ENCODE peak calls at places on chromosomes 2 and 18, in eight cellular contexts. E is effector memory CD8-positive, alpha-beta T cell; D is omental fat pad; I is substantia nigra; U is A549; J is fibroblast of villous mesenchyme; X is tibial artery; M is choroid plexus epithelial cell. C is an unnamed sample.
A peak's percentile ranks its signal among the peaks of the same experiment; 100 is the strongest.

GRCh38 chr2:223469270-223470057 is 132.7 kb downstream of the SCG2 start:
- DNase-seq in X (peak; percentile 90), I (no peak), E (no peak), D (no peak), J (peak; percentile 92), U (peak; percentile 54), M (peak; percentile 98), C (no peak)

GRCh38 chr2:183232161-183232865 is 108.1 kb downstream of the NUP35 start:
- DNase-seq in D (no peak), X (no peak), E (no peak), U (no peak), I (no peak), J (peak; percentile 67), M (peak; percentile 12), C (no peak)

GRCh38 chr2:172252154-172252553 is 149.5 kb upstream of the DLX2 start:
- DNase-seq in E (no peak), I (no peak), M (no peak), X (no peak), U (no peak), J (peak; percentile 30), D (no peak), C (peak; percentile 94)

GRCh38 chr18:62999392-62999791 is 284.1 kb downstream of the PHLPP1 start:
- DNase-seq in D (no peak), M (peak; percentile 78), J (peak; percentile 32), E (no peak), X (peak; percentile 88), I (no peak), U (peak; percentile 9), C (peak; percentile 26)

GRCh38 chr2:29293830-29294438 is 178.7 kb downstream of the CLIP4 start:
- DNase-seq in U (peak; percentile 19), J (peak; percentile 37), M (peak; percentile 52), E (no peak), D (no peak), X (no peak), I (no peak), C (peak; percentile 36)

GRCh38 chr2:60350791-60351190 is 202.7 kb downstream of the BCL11A start:
- DNase-seq in U (no peak), E (no peak), M (no peak), D (no peak), I (no peak), J (no peak), X (no peak), C (no peak)

GRCh38 chr2:235740821-235741220 is 247.0 kb downstream of the AGAP1 start:
- DNase-seq in U (peak; percentile 22), M (peak; percentile 21), E (peak; percentile 9), X (no peak), D (no peak), I (no peak), J (no peak), C (no peak)

GRCh38 chr2:63048367-63049171 is 2.1 kb upstream of the OTX1 start:
- DNase-seq in X (no peak), U (no peak), E (no peak), I (no peak), D (no peak), M (no peak), J (no peak), C (no peak)

GRCh38 chr2:88253375-88253774 is 83.2 kb downstream of the THNSL2 start:
- DNase-seq in X (no peak), E (no peak), U (no peak), M (no peak), D (no peak), I (no peak), J (no peak), C (no peak)

GRCh38 chr2:15163316-15163715 is 397.8 kb downstream of the NBAS start:
- DNase-seq in U (no peak), E (no peak), J (no peak), X (no peak), M (no peak), D (no peak), I (no peak), C (no peak)

GRCh38 chr2:101064868-101065549 is 62.9 kb downstream of the RPL31 start:
- DNase-seq in U (peak; percentile 87), E (no peak), D (no peak), M (peak; percentile 33), I (no peak), X (no peak), J (peak; percentile 42), C (peak; percentile 91)

GRCh38 chr18:13264986-13265900 is 46.7 kb downstream of the LDLRAD4 start:
- DNase-seq in E (no peak), J (no peak), M (no peak), D (no peak), X (no peak), U (no peak), I (no peak), C (no peak)

GRCh38 chr2:170816499-170817246 is at the start of gene GAD1:
- DNase-seq in D (no peak), U (peak; percentile 70), J (peak; percentile 36), E (no peak), I (no peak), X (peak; percentile 74), M (peak; percentile 35), C (peak; percentile 40)

GRCh38 chr18:70523798-70524182 is 234.9 kb downstream of the SOCS6 start:
- DNase-seq in D (no peak), E (no peak), I (no peak), M (no peak), X (no peak), U (no peak), J (no peak), C (no peak)

GRCh38 chr2:58135861-58136260 is 89.3 kb downstream of the VRK2 start:
- DNase-seq in X (no peak), M (peak; percentile 18), E (no peak), I (no peak), J (peak; percentile 70), D (no peak), U (no peak), C (no peak)

GRCh38 chr2:112204411-112204810 is 50.4 kb downstream of the ZC3H8 start:
- DNase-seq in X (no peak), M (peak; percentile 19), J (peak; percentile 17), E (no peak), U (peak; percentile 30), I (no peak), D (no peak), C (peak; percentile 26)

GRCh38 chr2:47488870-47489584 is 86.1 kb downstream of the MSH2 start:
- DNase-seq in M (peak; percentile 91), X (no peak), J (peak; percentile 83), E (no peak), D (no peak), U (peak; percentile 74), I (no peak), C (peak; percentile 69)

GRCh38 chr2:236557894-236558532 is 11.6 kb upstream of the ACKR3 start:
- DNase-seq in I (no peak), D (no peak), M (no peak), J (no peak), X (no peak), E (no peak), U (no peak), C (no peak)

GRCh38 chr2:195538937-195539336 is 118.1 kb upstream of the SLC39A10 start:
- DNase-seq in D (no peak), I (no peak), E (no peak), X (no peak), U (no peak), J (no peak), M (no peak), C (no peak)

GRCh38 chr2:192888090-192888489 is 693.4 kb upstream of the TMEFF2 start:
- DNase-seq in U (no peak), I (no peak), D (no peak), J (no peak), M (no peak), E (no peak), X (no peak), C (no peak)

GRCh38 chr18:46460754-46461153 is 196.3 kb downstream of the LOXHD1 start:
- DNase-seq in E (no peak), D (no peak), I (no peak), J (no peak), U (no peak), M (no peak), X (no peak), C (no peak)